ENCODE peak calls at places on chromosomes 6 and 20, in eight cellular contexts. J is BJ, I is adrenal gland, F is GM12865, L is dorsolateral prefrontal cortex, R is sigmoid colon, M is lower lobe of right lung, T is fibroblast of lung. G is an unnamed sample.

GRCh38 chr20:34022154-34022842 is 28.6 kb downstream of the RALY start:
- DNase-seq in J (no peak), I (no peak), F (peak; percentile 41), L (no peak), R (no peak), M (no peak), T (no peak), G (no peak)

GRCh38 chr6:158518196-158519127 is 41.4 kb upstream of the TMEM181 start:
- DNase-seq in J (peak; percentile 42), I (peak; percentile 60), F (peak; percentile 93), L (peak; percentile 68), R (no peak), M (no peak), T (peak; percentile 72), G (no peak)

GRCh38 chr6:152642578-152643375 is 5.6 kb upstream of the SYNE1 start:
- DNase-seq in J (no peak), I (peak; percentile 66), F (peak; percentile 89), L (peak; percentile 64), R (no peak), M (peak; percentile 78), T (peak; percentile 36), G (peak; percentile 13)

GRCh38 chr20:35286899-35287508 is 2.4 kb upstream of the EIF6 start:
- DNase-seq in J (no peak), I (no peak), F (no peak), L (no peak), R (no peak), M (no peak), T (no peak), G (no peak)

GRCh38 chr6:45988635-45989034 is 27.0 kb downstream of the CLIC5 start:
- DNase-seq in J (no peak), I (no peak), F (no peak), L (no peak), R (no peak), M (no peak), T (no peak), G (no peak)

GRCh38 chr6:130466052-130466743 is 100.4 kb downstream of the TMEM200A start:
- DNase-seq in J (no peak), I (no peak), F (no peak), L (no peak), R (no peak), M (no peak), T (peak; percentile 44), G (no peak)

GRCh38 chr6:130105996-130106704 is 87.8 kb downstream of the L3MBTL3 start:
- DNase-seq in J (no peak), I (no peak), F (peak; percentile 64), L (no peak), R (no peak), M (no peak), T (no peak), G (no peak)

GRCh38 chr6:68572525-68572924 is 62.6 kb upstream of the ADGRB3 start:
- DNase-seq in J (no peak), I (no peak), F (peak; percentile 75), L (no peak), R (no peak), M (no peak), T (peak; percentile 1), G (peak; percentile 4)

GRCh38 chr6:21382821-21383455 is 210.6 kb upstream of the SOX4 start:
- DNase-seq in J (no peak), I (no peak), F (peak; percentile 28), L (no peak), R (no peak), M (no peak), T (no peak), G (no peak)

GRCh38 chr20:53613748-53614147 is 20.1 kb upstream of the ZNF217 start:
- DNase-seq in J (peak; percentile 56), I (no peak), F (no peak), L (no peak), R (no peak), M (no peak), T (no peak), G (no peak)

GRCh38 chr6:42509765-42510164 is 54.1 kb upstream of the UBR2 start:
- DNase-seq in J (no peak), I (no peak), F (peak; percentile 84), L (no peak), R (no peak), M (no peak), T (no peak), G (no peak)

GRCh38 chr20:38148328-38149102 is 16.6 kb downstream of the TGM2 start:
- DNase-seq in J (no peak), I (no peak), F (no peak), L (no peak), R (no peak), M (peak; percentile 22), T (no peak), G (no peak)

GRCh38 chr6:80638222-80639055 is 532.0 kb downstream of the BCKDHB start:
- DNase-seq in J (peak; percentile 73), I (peak; percentile 60), F (peak; percentile 37), L (no peak), R (no peak), M (peak; percentile 54), T (peak; percentile 98), G (peak; percentile 76)

GRCh38 chr6:130765181-130765727 is 62.0 kb upstream of the SMLR1 start:
- DNase-seq in J (no peak), I (no peak), F (no peak), L (no peak), R (no peak), M (no peak), T (no peak), G (no peak)

GRCh38 chr20:25256226-25256859 is 8.5 kb downstream of the PYGB start:
- DNase-seq in J (no peak), I (peak; percentile 46), F (no peak), L (no peak), R (no peak), M (no peak), T (no peak), G (no peak)

GRCh38 chr6:139330271-139330670 is 38.5 kb upstream of the TXLNB start:
- DNase-seq in J (no peak), I (no peak), F (no peak), L (no peak), R (no peak), M (no peak), T (no peak), G (no peak)

GRCh38 chr20:50512323-50512722 is 2.1 kb downstream of the PTPN1 start:
- DNase-seq in J (no peak), I (no peak), F (no peak), L (no peak), R (no peak), M (no peak), T (no peak), G (no peak)

GRCh38 chr20:50508171-50508761 is 1.9 kb upstream of the PTPN1 start:
- DNase-seq in J (no peak), I (no peak), F (no peak), L (no peak), R (peak; percentile 15), M (no peak), T (peak; percentile 76), G (no peak)

GRCh38 chr20:50513169-50514034 is 3.2 kb downstream of the PTPN1 start:
- DNase-seq in J (no peak), I (no peak), F (peak; percentile 43), L (no peak), R (no peak), M (no peak), T (peak; percentile 85), G (no peak)

GRCh38 chr20:50510706-50511401 is 671 bp downstream of the PTPN1 start:
- DNase-seq in J (no peak), I (peak; percentile 48), F (no peak), L (no peak), R (no peak), M (peak; percentile 51), T (no peak), G (no peak)

GRCh38 chr20:50509923-50510705 is at the start of gene PTPN1:
- DNase-seq in J (peak; percentile 94), I (peak; percentile 99), F (peak; percentile 99), L (peak; percentile 97), R (peak; percentile 99), M (peak; percentile 98), T (peak; percentile 98), G (peak; percentile 78)
- TF ChIP-seq CTCF in J (peak; percentile 10), I (peak; percentile 39), F (no peak), L (peak; percentile 36), R (no peak), M (no peak), T (no peak), G (no peak)

GRCh38 chr6:111543913-111544435 is 61.0 kb upstream of the REV3L start:
- DNase-seq in J (no peak), I (no peak), F (no peak), L (no peak), R (no peak), M (no peak), T (no peak), G (no peak)

GRCh38 chr6:111541720-111542065 is 58.7 kb upstream of the REV3L start:
- DNase-seq in J (no peak), I (no peak), F (no peak), L (no peak), R (no peak), M (no peak), T (no peak), G (no peak)

GRCh38 chr6:111536888-111537287 is 53.9 kb upstream of the REV3L start:
- DNase-seq in J (no peak), I (peak; percentile 37), F (peak; percentile 37), L (no peak), R (no peak), M (no peak), T (no peak), G (no peak)

GRCh38 chr6:111540971-111541719 is 58.1 kb upstream of the REV3L start:
- DNase-seq in J (no peak), I (no peak), F (no peak), L (no peak), R (no peak), M (no peak), T (peak; percentile 37), G (no peak)
- H3K4me3 ChIP-seq in J (no peak overlapping the region), I (no peak overlapping the region), F (no peak overlapping the region), L (no peak overlapping the region), R (no peak overlapping the region), M (no peak overlapping the region), T (no peak overlapping the region), G (no peak overlapping the region)

GRCh38 chr6:12369355-12369754 is 79.2 kb downstream of the EDN1 start:
- DNase-seq in J (no peak), I (no peak), F (no peak), L (no peak), R (no peak), M (no peak), T (no peak), G (no peak)

GRCh38 chr6:12371151-12371550 is 81.0 kb downstream of the EDN1 start:
- DNase-seq in J (no peak), I (no peak), F (no peak), L (no peak), R (no peak), M (no peak), T (no peak), G (peak; percentile 55)

GRCh38 chr6:12371641-12372146 is 81.5 kb downstream of the EDN1 start:
- DNase-seq in J (no peak), I (no peak), F (no peak), L (no peak), R (no peak), M (no peak), T (peak; percentile 41), G (peak; percentile 84)

GRCh38 chr6:12367412-12367811 is 77.3 kb downstream of the EDN1 start:
- DNase-seq in J (no peak), I (no peak), F (no peak), L (no peak), R (no peak), M (no peak), T (no peak), G (no peak)

GRCh38 chr6:12369781-12370262 is 79.7 kb downstream of the EDN1 start:
- DNase-seq in J (no peak), I (no peak), F (peak; percentile 87), L (no peak), R (no peak), M (peak; percentile 67), T (no peak), G (no peak)
- TF ChIP-seq CTCF in J (no peak), I (no peak), F (peak; percentile 20), L (no peak), R (no peak), M (peak; percentile 22), T (no peak), G (peak; percentile 49)

GRCh38 chr20:49557449-49557848 is 10.5 kb downstream of the PTGIS start:
- DNase-seq in J (no peak), I (no peak), F (no peak), L (no peak), R (no peak), M (no peak), T (peak; percentile 45), G (no peak)
- H3K4me3 ChIP-seq in J (no peak overlapping the region), I (no peak overlapping the region), F (no peak overlapping the region), L (no peak overlapping the region), R (peak overlapping the region; percentile 8), M (no peak overlapping the region), T (no peak overlapping the region), G (no peak overlapping the region)

G was measured in epithelial cell of proximal tubule.